ENCODE peak calls at places on chromosomes 1 and 21, in seven cellular contexts. L is GM23338, W is thoracic aorta, E is right atrium auricular region, T is colonic mucosa, P is foreskin fibroblast, H is M059J. A is an unnamed sample.

GRCh38 chr1:178011101-178011828 is 41.4 kb upstream of the SEC16B start:
- DNase-seq in E (no peak), W (no peak), L (peak; percentile 16), T (no peak), H (peak; percentile 83), P (peak; percentile 61), A (no peak)

GRCh38 chr1:66980745-66981367 is 56.1 kb downstream of the MIER1 start:
- DNase-seq in W (no peak), T (no peak), L (no peak), H (peak; percentile 33), P (no peak), E (no peak), A (no peak)

GRCh38 chr1:202009326-202010031 is 908 bp upstream of the ELF3 start:
- DNase-seq in W (peak; percentile 47), T (peak; percentile 94), L (peak; percentile 92), P (peak; percentile 61), H (peak; percentile 81), E (peak; percentile 75), A (peak; percentile 92)

GRCh38 chr1:27027575-27028250 is 15.1 kb upstream of the TENT5B start:
- DNase-seq in H (peak; percentile 52), P (no peak), T (no peak), W (no peak), E (no peak), L (no peak), A (peak; percentile 36)

GRCh38 chr1:227395391-227396028 is 77.2 kb upstream of the CDC42BPA start:
- DNase-seq in H (peak; percentile 89), P (no peak), L (no peak), E (no peak), T (no peak), W (no peak), A (no peak)

GRCh38 chr1:22952694-22953391 is 19.8 kb downstream of the LACTBL1 start:
- DNase-seq in L (peak; percentile 62), P (no peak), E (no peak), T (no peak), H (no peak), W (no peak), A (no peak)

GRCh38 chr1:156912861-156913808 is 7.3 kb upstream of the LRRC71 start:
- DNase-seq in L (peak; percentile 79), T (no peak), P (no peak), H (no peak), E (no peak), W (no peak), A (peak; percentile 50)

GRCh38 chr21:33063365-33063883 is 6.5 kb upstream of the OLIG1 start:
- DNase-seq in L (no peak), H (no peak), T (no peak), W (no peak), E (no peak), P (no peak), A (no peak)

GRCh38 chr1:199956005-199956404 is 71.5 kb upstream of the NR5A2 start:
- DNase-seq in T (peak; percentile 44), E (no peak), L (no peak), P (no peak), W (no peak), H (no peak), A (peak; percentile 37)

GRCh38 chr1:91741301-91741700 is 144.7 kb downstream of the TGFBR3 start:
- DNase-seq in T (no peak), H (peak; percentile 65), E (no peak), L (no peak), P (no peak), W (no peak), A (no peak)

GRCh38 chr1:232629250-232630046 is 485 bp downstream of the SIPA1L2 start:
- DNase-seq in W (no peak), E (peak; percentile 63), P (no peak), L (peak; percentile 67), T (peak; percentile 51), H (peak; percentile 48), A (peak; percentile 55)

GRCh38 chr1:108190686-108191416 is 9.3 kb downstream of the SLC25A24 start:
- DNase-seq in E (no peak), H (no peak), L (no peak), P (no peak), W (no peak), T (no peak), A (no peak)

GRCh38 chr1:95010158-95010557 is 62.6 kb downstream of the ALG14 start:
- DNase-seq in H (no peak), L (no peak), E (no peak), W (no peak), P (peak; percentile 45), T (no peak), A (no peak)

GRCh38 chr1:224497714-224498573 is 63.3 kb upstream of the WDR26 start:
- DNase-seq in T (no peak), H (peak; percentile 94), L (peak; percentile 81), E (peak; percentile 82), W (no peak), P (peak; percentile 85), A (peak; percentile 44)

GRCh38 chr1:110674337-110675059 is at the start of gene KCNA3:
- DNase-seq in H (no peak), L (peak; percentile 87), T (peak; percentile 31), W (no peak), P (peak; percentile 16), E (no peak), A (peak; percentile 32)

GRCh38 chr1:97190326-97190725 is 468.7 kb downstream of the PTBP2 start:
- DNase-seq in W (no peak), E (no peak), T (no peak), L (no peak), P (peak; percentile 43), H (peak; percentile 60), A (no peak)

GRCh38 chr1:3026581-3027511 is 5.6 kb downstream of the ACTRT2 start:
- DNase-seq in H (no peak), P (no peak), E (no peak), T (no peak), L (no peak), W (no peak), A (no peak)

GRCh38 chr1:167467126-167467725 is 51.1 kb downstream of the CD247 start:
- DNase-seq in W (no peak), H (peak; percentile 37), T (no peak), E (no peak), P (no peak), L (peak; percentile 28), A (peak; percentile 58)